ENCODE peak calls at places on chromosomes 13 and 19, in five cellular contexts. One of them, this sample, is unnamed.

GRCh38 chr19:16628984-16629691 is 1.1 kb upstream of the MED26 start:
- DNase-seq in lower leg skin: peak
- DNase-seq in IMR-90: peak
- DNase-seq in breast epithelium: peak
- DNase-seq in body of pancreas: peak
- DNase-seq in this sample: peak

GRCh38 chr13:37645181-37645580 is 46.6 kb upstream of the POSTN start:
- DNase-seq in IMR-90: no peak
- DNase-seq in breast epithelium: no peak
- DNase-seq in body of pancreas: no peak
- DNase-seq in lower leg skin: no peak
- DNase-seq in this sample: no peak

GRCh38 chr13:45786293-45786920 is 65.1 kb downstream of the SIAH3 start:
- DNase-seq in lower leg skin: no peak
- DNase-seq in breast epithelium: no peak
- DNase-seq in IMR-90: no peak
- DNase-seq in body of pancreas: peak
- DNase-seq in this sample: no peak

GRCh38 chr19:6516018-6516658 is 14.0 kb upstream of the TUBB4A start:
- DNase-seq in body of pancreas: peak
- DNase-seq in lower leg skin: peak
- DNase-seq in IMR-90: peak
- DNase-seq in breast epithelium: peak
- DNase-seq in this sample: peak

GRCh38 chr19:4369888-4370260 is 26.5 kb downstream of the MPND start:
- DNase-seq in IMR-90: peak
- DNase-seq in lower leg skin: no peak
- DNase-seq in breast epithelium: no peak
- DNase-seq in body of pancreas: peak
- DNase-seq in this sample: peak

GRCh38 chr19:3216874-3217273 is 7.6 kb upstream of the CELF5 start:
- DNase-seq in breast epithelium: no peak
- DNase-seq in body of pancreas: no peak
- DNase-seq in IMR-90: no peak
- DNase-seq in lower leg skin: no peak
- DNase-seq in this sample: no peak

GRCh38 chr13:93690139-93690538 is 463.5 kb downstream of the GPC6 start:
- DNase-seq in lower leg skin: no peak
- DNase-seq in body of pancreas: no peak
- DNase-seq in IMR-90: peak
- DNase-seq in breast epithelium: no peak
- DNase-seq in this sample: peak

GRCh38 chr13:46615888-46616531 is 63.0 kb downstream of the LRCH1 start:
- DNase-seq in breast epithelium: no peak
- DNase-seq in body of pancreas: no peak
- DNase-seq in lower leg skin: no peak
- DNase-seq in IMR-90: peak
- DNase-seq in this sample: no peak

GRCh38 chr19:14559916-14560775 is 11.7 kb downstream of the NDUFB7 start:
- DNase-seq in breast epithelium: no peak
- DNase-seq in IMR-90: no peak
- DNase-seq in body of pancreas: no peak
- DNase-seq in lower leg skin: no peak
- DNase-seq in this sample: no peak

GRCh38 chr13:42384265-42384664 is 112.3 kb downstream of the AKAP11 start:
- DNase-seq in lower leg skin: no peak
- DNase-seq in IMR-90: no peak
- DNase-seq in body of pancreas: no peak
- DNase-seq in breast epithelium: no peak
- DNase-seq in this sample: no peak

GRCh38 chr19:41479757-41480191 is 36.8 kb downstream of the ERICH4 start:
- DNase-seq in IMR-90: no peak
- DNase-seq in breast epithelium: no peak
- DNase-seq in body of pancreas: peak
- DNase-seq in lower leg skin: no peak
- DNase-seq in this sample: no peak

GRCh38 chr19:38724380-38724854 is 19.9 kb downstream of the CAPN12 start:
- DNase-seq in body of pancreas: no peak
- DNase-seq in breast epithelium: no peak
- DNase-seq in lower leg skin: no peak
- DNase-seq in IMR-90: no peak
- DNase-seq in this sample: no peak

GRCh38 chr19:42831221-42832019 is 48.1 kb downstream of the PSG1 start:
- DNase-seq in lower leg skin: no peak
- DNase-seq in IMR-90: no peak
- DNase-seq in breast epithelium: no peak
- DNase-seq in body of pancreas: no peak
- DNase-seq in this sample: no peak

GRCh38 chr19:34767967-34768366 is 5.0 kb downstream of the ZNF599 start:
- DNase-seq in breast epithelium: no peak
- DNase-seq in lower leg skin: no peak
- DNase-seq in IMR-90: no peak
- DNase-seq in body of pancreas: no peak
- DNase-seq in this sample: no peak

GRCh38 chr19:46824887-46825730 is 25.5 kb downstream of the AP2S1 start:
- DNase-seq in lower leg skin: no peak
- DNase-seq in body of pancreas: no peak
- DNase-seq in IMR-90: no peak
- DNase-seq in breast epithelium: no peak
- DNase-seq in this sample: no peak

GRCh38 chr19:4699826-4700572 is 23.6 kb downstream of the DPP9 start:
- DNase-seq in breast epithelium: no peak
- DNase-seq in lower leg skin: no peak
- DNase-seq in IMR-90: no peak
- DNase-seq in body of pancreas: no peak
- DNase-seq in this sample: no peak

DNA sequence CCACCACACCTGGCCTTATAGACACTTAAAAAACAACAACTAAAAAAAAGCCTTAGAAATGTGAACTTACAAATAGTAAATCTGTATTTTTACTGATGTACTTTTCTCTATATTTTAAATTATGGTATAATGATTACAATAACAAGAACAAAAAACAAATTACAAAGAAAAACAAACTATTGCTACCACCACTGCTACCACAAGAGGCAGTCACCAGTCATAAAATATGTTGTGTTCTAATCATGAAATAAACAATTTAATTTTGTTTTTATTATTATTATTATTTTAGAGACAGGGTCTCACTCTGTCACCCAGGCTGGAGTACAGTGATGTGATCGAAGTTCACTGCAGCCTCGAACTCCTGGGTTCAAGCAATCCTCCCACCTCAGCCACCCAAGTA is 72.2 kb downstream of the DIAPH3 start:
- DNase-seq in body of pancreas: no peak
- DNase-seq in lower leg skin: no peak
- DNase-seq in breast epithelium: no peak
- DNase-seq in IMR-90: no peak
- DNase-seq in this sample: no peak
- TF ChIP-seq POLR2A in body of pancreas: no peak
- TF ChIP-seq POLR2A in lower leg skin: no peak
- TF ChIP-seq POLR2A in breast epithelium: no peak
- TF ChIP-seq POLR2A in IMR-90: no peak
- TF ChIP-seq POLR2A in this sample: no peak

GRCh38 chr13:43766766-43767165 is 20.0 kb downstream of the ENOX1 start:
- DNase-seq in lower leg skin: no peak
- DNase-seq in IMR-90: no peak
- DNase-seq in body of pancreas: no peak
- DNase-seq in breast epithelium: no peak
- DNase-seq in this sample: no peak

GRCh38 chr13:43763143-43763759 is 23.5 kb downstream of the ENOX1 start:
- DNase-seq in breast epithelium: no peak
- DNase-seq in lower leg skin: no peak
- DNase-seq in body of pancreas: no peak
- DNase-seq in IMR-90: no peak
- DNase-seq in this sample: no peak

GRCh38 chr13:43764349-43764748 is 22.4 kb downstream of the ENOX1 start:
- DNase-seq in lower leg skin: no peak
- DNase-seq in breast epithelium: no peak
- DNase-seq in body of pancreas: no peak
- DNase-seq in IMR-90: no peak
- DNase-seq in this sample: no peak

GRCh38 chr13:43769552-43769951 is 17.2 kb downstream of the ENOX1 start:
- DNase-seq in IMR-90: no peak
- DNase-seq in breast epithelium: no peak
- DNase-seq in lower leg skin: no peak
- DNase-seq in body of pancreas: no peak
- DNase-seq in this sample: no peak

GRCh38 chr13:43767351-43767901 is 19.3 kb downstream of the ENOX1 start:
- DNase-seq in lower leg skin: no peak
- DNase-seq in breast epithelium: no peak
- DNase-seq in IMR-90: no peak
- DNase-seq in body of pancreas: no peak
- DNase-seq in this sample: no peak
- TF ChIP-seq POLR2A in lower leg skin: no peak
- TF ChIP-seq POLR2A in breast epithelium: no peak
- TF ChIP-seq POLR2A in IMR-90: no peak
- TF ChIP-seq POLR2A in body of pancreas: no peak
- TF ChIP-seq POLR2A in this sample: no peak

DNA sequence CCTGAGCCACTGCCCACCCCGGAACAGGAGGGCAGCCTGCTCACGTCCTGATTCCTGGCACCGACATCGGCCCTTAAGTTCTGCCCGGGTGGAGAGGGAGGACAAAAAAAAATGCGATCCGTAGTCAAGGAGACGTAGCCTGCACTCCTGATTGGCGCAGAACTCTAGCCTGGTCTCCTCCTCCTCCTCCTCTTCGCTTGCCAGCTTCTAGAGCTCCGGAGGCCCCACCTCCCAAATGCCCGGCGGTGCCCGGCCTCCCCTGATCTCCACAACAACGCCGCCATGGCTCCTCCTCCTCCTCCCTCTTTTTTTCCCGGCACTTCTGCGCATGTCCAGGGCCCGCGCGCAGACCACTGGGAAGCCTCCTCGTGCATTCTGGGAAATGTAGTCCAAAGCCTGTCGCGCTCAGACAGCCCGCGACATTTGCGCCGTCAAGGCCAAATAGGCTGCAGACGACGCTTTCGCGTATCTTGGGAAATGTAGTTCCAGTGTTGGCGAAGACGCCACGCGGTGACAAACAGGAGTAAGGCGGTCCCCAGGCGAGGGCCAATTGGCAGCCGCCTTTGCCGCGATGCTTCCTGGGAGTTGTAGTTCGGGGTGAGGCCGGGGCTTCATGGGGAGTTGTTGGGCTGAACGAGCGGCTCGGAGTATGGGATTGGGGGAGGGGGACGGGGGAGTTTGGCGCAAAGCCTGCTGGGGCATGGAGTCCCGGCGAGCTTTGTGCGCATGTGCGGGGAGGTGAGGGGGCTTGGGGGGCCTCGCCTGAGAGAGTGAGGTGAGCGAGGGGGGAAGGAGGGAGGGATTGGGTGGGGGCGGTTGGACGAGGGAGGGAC is at the start of gene ZNF444:
- DNase-seq in body of pancreas: peak
- DNase-seq in IMR-90: peak
- DNase-seq in breast epithelium: peak
- DNase-seq in lower leg skin: peak
- DNase-seq in this sample: peak
- TF ChIP-seq POLR2A in body of pancreas: no peak
- TF ChIP-seq POLR2A in IMR-90: peak
- TF ChIP-seq POLR2A in breast epithelium: no peak
- TF ChIP-seq POLR2A in lower leg skin: no peak
- TF ChIP-seq POLR2A in this sample: peak

DNA sequence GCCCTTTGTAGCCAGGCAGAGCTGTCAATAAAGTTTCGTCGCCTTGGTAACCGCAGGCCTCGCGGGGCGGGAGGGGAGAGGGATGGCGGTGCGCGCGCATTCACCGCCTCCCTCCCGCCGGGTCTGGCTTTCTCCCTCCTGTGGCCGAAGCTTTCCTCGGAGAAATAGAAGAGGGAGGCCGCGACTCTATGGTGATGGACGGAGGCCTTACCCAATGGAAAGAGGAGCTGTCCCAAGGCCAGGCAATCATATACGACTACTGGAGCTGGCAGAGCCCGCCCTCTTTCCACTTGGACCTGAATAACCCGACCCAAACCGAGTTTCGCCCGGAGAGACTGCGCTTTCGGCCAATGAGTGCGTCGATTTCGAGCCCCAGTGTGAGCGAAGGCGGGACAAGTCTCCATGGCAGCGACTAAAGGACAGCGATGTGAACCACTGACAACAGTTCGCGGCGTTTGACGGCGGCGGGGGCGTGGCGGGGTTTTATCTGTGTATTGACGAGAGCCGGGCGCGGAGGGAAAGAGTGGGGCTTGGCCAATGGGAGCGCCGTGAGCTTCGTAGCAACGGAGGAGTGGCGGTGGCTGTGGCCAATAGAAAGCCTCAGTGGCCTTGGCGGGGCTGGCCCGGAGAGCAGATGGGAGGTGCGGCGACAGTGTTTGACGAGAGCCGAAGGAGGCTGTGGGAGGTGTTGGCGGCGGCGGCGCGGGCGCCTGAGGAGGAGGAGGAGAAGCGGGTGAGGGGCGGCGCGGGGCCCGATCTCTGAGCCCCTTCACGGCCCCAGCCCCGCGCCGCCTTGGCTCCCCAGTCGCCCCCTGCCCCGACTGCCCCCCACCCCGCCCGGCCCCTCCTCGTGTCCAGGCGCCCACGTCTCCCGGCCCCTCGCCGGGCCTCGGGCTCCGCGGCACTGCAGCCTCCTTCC is at the start of gene KMT5C:
- DNase-seq in IMR-90: peak
- DNase-seq in lower leg skin: peak
- DNase-seq in body of pancreas: peak
- DNase-seq in breast epithelium: peak
- DNase-seq in this sample: peak
- TF ChIP-seq POLR2A in IMR-90: peak
- TF ChIP-seq POLR2A in lower leg skin: no peak
- TF ChIP-seq POLR2A in body of pancreas: peak
- TF ChIP-seq POLR2A in breast epithelium: peak
- TF ChIP-seq POLR2A in this sample: peak

GRCh38 chr19:2087621-2088100 is 8.5 kb downstream of the MOB3A start:
- DNase-seq in IMR-90: no peak
- DNase-seq in body of pancreas: no peak
- DNase-seq in lower leg skin: no peak
- DNase-seq in breast epithelium: no peak
- DNase-seq in this sample: no peak
- TF ChIP-seq POLR2A in IMR-90: no peak
- TF ChIP-seq POLR2A in body of pancreas: no peak
- TF ChIP-seq POLR2A in lower leg skin: no peak
- TF ChIP-seq POLR2A in breast epithelium: no peak
- TF ChIP-seq POLR2A in this sample: no peak

GRCh38 chr13:49585220-49586157 is at the start of gene RCBTB1:
- DNase-seq in lower leg skin: peak
- DNase-seq in breast epithelium: peak
- DNase-seq in body of pancreas: peak
- DNase-seq in IMR-90: peak
- DNase-seq in this sample: peak
- TF ChIP-seq POLR2A in lower leg skin: no peak
- TF ChIP-seq POLR2A in breast epithelium: no peak
- TF ChIP-seq POLR2A in body of pancreas: peak
- TF ChIP-seq POLR2A in IMR-90: no peak
- TF ChIP-seq POLR2A in this sample: peak